ENCODE peak calls at places on chromosomes 12 and 14, in nine cellular contexts. One of them, this sample, is unnamed. For H3K4me1, the result is how much of the 10 kb centered on the place peaks cover.

GRCh38 chr14:105894978-105895881 is 368.8 kb downstream of the TMEM121 start:
- DNase-seq in adrenal gland: no peak
- DNase-seq in upper lobe of left lung: peak
- DNase-seq in A549: no peak
- DNase-seq in small intestine: no peak
- DNase-seq in breast epithelium: peak
- DNase-seq in left lung: peak
- DNase-seq in mesendoderm: no peak
- DNase-seq in transverse colon: no peak
- DNase-seq in this sample: no peak

GRCh38 chr12:132886529-132887477 is 602 bp downstream of the CHFR start:
- DNase-seq in mesendoderm: peak
- DNase-seq in left lung: peak
- DNase-seq in A549: peak
- DNase-seq in small intestine: peak
- DNase-seq in breast epithelium: no peak
- DNase-seq in adrenal gland: peak
- DNase-seq in upper lobe of left lung: no peak
- DNase-seq in transverse colon: peak
- DNase-seq in this sample: no peak

GRCh38 chr14:91466192-91466591 is 43.9 kb downstream of the PPP4R3A start:
- DNase-seq in left lung: no peak
- DNase-seq in small intestine: no peak
- DNase-seq in mesendoderm: no peak
- DNase-seq in upper lobe of left lung: no peak
- DNase-seq in adrenal gland: no peak
- DNase-seq in A549: no peak
- DNase-seq in breast epithelium: no peak
- DNase-seq in transverse colon: no peak
- DNase-seq in this sample: no peak

GRCh38 chr14:104425171-104425681 is 154.3 kb upstream of the C14orf180 start:
- DNase-seq in left lung: no peak
- DNase-seq in transverse colon: no peak
- DNase-seq in A549: no peak
- DNase-seq in upper lobe of left lung: no peak
- DNase-seq in mesendoderm: no peak
- DNase-seq in adrenal gland: no peak
- DNase-seq in breast epithelium: no peak
- DNase-seq in small intestine: no peak
- DNase-seq in this sample: no peak

GRCh38 chr12:82651489-82651888 is 35.2 kb upstream of the TMTC2 start:
- DNase-seq in left lung: no peak
- DNase-seq in adrenal gland: no peak
- DNase-seq in A549: peak
- DNase-seq in breast epithelium: no peak
- DNase-seq in upper lobe of left lung: no peak
- DNase-seq in transverse colon: no peak
- DNase-seq in mesendoderm: no peak
- DNase-seq in small intestine: peak
- DNase-seq in this sample: no peak

GRCh38 chr14:58752782-58753181 is 115.0 kb downstream of the DACT1 start:
- DNase-seq in adrenal gland: peak
- DNase-seq in small intestine: peak
- DNase-seq in transverse colon: peak
- DNase-seq in left lung: peak
- DNase-seq in A549: peak
- DNase-seq in breast epithelium: peak
- DNase-seq in mesendoderm: no peak
- DNase-seq in upper lobe of left lung: peak
- DNase-seq in this sample: peak

GRCh38 chr12:124238886-124239285 is 56.0 kb upstream of the RFLNA start:
- DNase-seq in upper lobe of left lung: no peak
- DNase-seq in A549: no peak
- DNase-seq in adrenal gland: no peak
- DNase-seq in mesendoderm: no peak
- DNase-seq in transverse colon: peak
- DNase-seq in left lung: no peak
- DNase-seq in small intestine: peak
- DNase-seq in breast epithelium: no peak
- DNase-seq in this sample: peak

GRCh38 chr12:116697305-116698130 is 40.4 kb downstream of the SPRING1 start:
- DNase-seq in mesendoderm: peak
- DNase-seq in breast epithelium: no peak
- DNase-seq in upper lobe of left lung: peak
- DNase-seq in adrenal gland: peak
- DNase-seq in A549: peak
- DNase-seq in small intestine: no peak
- DNase-seq in transverse colon: no peak
- DNase-seq in left lung: no peak
- DNase-seq in this sample: peak

GRCh38 chr14:23670489-23670888 is 34.3 kb downstream of the DHRS2 start:
- DNase-seq in mesendoderm: no peak
- DNase-seq in A549: no peak
- DNase-seq in adrenal gland: no peak
- DNase-seq in left lung: no peak
- DNase-seq in transverse colon: no peak
- DNase-seq in upper lobe of left lung: no peak
- DNase-seq in breast epithelium: no peak
- DNase-seq in small intestine: no peak
- DNase-seq in this sample: no peak

GRCh38 chr12:27998170-27999110 is 25.9 kb upstream of the PTHLH start:
- DNase-seq in left lung: no peak
- DNase-seq in upper lobe of left lung: no peak
- DNase-seq in breast epithelium: no peak
- DNase-seq in mesendoderm: no peak
- DNase-seq in A549: no peak
- DNase-seq in adrenal gland: no peak
- DNase-seq in transverse colon: no peak
- DNase-seq in small intestine: no peak
- DNase-seq in this sample: no peak

DNA sequence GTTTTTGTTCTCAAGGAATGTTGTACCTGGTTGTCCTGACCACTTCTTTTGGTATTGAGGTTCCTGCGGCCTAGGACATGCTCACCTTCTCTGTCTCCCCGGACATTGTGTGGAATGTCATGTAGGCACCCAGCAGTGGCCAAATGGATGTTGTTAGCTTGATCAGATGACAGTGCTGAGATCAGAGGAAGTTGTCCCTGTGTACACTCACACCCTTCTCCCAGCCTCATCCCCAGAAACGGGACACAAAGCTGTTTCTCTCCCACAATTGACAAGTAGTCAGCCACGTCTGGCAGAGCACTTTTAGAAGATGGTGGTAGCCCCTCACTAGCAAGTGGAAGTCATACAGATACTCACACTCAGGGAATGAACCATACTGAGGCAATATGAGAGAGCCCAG is 3.0 kb downstream of the PLEKHH1 start:
- DNase-seq in breast epithelium: no peak
- DNase-seq in upper lobe of left lung: no peak
- DNase-seq in mesendoderm: no peak
- DNase-seq in A549: no peak
- DNase-seq in transverse colon: no peak
- DNase-seq in left lung: no peak
- DNase-seq in adrenal gland: no peak
- DNase-seq in small intestine: no peak
- DNase-seq in this sample: no peak
- H3K27ac ChIP-seq in breast epithelium: no peak
- H3K27ac ChIP-seq in upper lobe of left lung: no peak
- H3K27ac ChIP-seq in mesendoderm: no peak
- H3K27ac ChIP-seq in A549: no peak
- H3K27ac ChIP-seq in transverse colon: no peak
- H3K27ac ChIP-seq in left lung: no peak
- H3K27ac ChIP-seq in adrenal gland: no peak
- H3K27ac ChIP-seq in small intestine: no peak
- H3K27ac ChIP-seq in this sample: no peak

GRCh38 chr14:73428354-73428824 is 30.0 kb downstream of the NUMB start:
- DNase-seq in small intestine: peak
- DNase-seq in left lung: no peak
- DNase-seq in A549: no peak
- DNase-seq in upper lobe of left lung: peak
- DNase-seq in transverse colon: no peak
- DNase-seq in breast epithelium: no peak
- DNase-seq in adrenal gland: no peak
- DNase-seq in mesendoderm: no peak
- DNase-seq in this sample: no peak

GRCh38 chr14:73426877-73427276 is 31.5 kb downstream of the NUMB start:
- DNase-seq in mesendoderm: no peak
- DNase-seq in left lung: no peak
- DNase-seq in A549: no peak
- DNase-seq in adrenal gland: no peak
- DNase-seq in transverse colon: no peak
- DNase-seq in upper lobe of left lung: no peak
- DNase-seq in small intestine: no peak
- DNase-seq in breast epithelium: no peak
- DNase-seq in this sample: peak

GRCh38 chr14:73424453-73424852 is 33.9 kb downstream of the NUMB start:
- DNase-seq in small intestine: peak
- DNase-seq in adrenal gland: no peak
- DNase-seq in breast epithelium: no peak
- DNase-seq in A549: no peak
- DNase-seq in mesendoderm: no peak
- DNase-seq in transverse colon: no peak
- DNase-seq in upper lobe of left lung: no peak
- DNase-seq in left lung: no peak
- DNase-seq in this sample: no peak

GRCh38 chr14:73432124-73432523 is 26.2 kb downstream of the NUMB start:
- DNase-seq in A549: no peak
- DNase-seq in small intestine: no peak
- DNase-seq in upper lobe of left lung: no peak
- DNase-seq in adrenal gland: no peak
- DNase-seq in mesendoderm: no peak
- DNase-seq in breast epithelium: no peak
- DNase-seq in transverse colon: no peak
- DNase-seq in left lung: no peak
- DNase-seq in this sample: no peak

DNA sequence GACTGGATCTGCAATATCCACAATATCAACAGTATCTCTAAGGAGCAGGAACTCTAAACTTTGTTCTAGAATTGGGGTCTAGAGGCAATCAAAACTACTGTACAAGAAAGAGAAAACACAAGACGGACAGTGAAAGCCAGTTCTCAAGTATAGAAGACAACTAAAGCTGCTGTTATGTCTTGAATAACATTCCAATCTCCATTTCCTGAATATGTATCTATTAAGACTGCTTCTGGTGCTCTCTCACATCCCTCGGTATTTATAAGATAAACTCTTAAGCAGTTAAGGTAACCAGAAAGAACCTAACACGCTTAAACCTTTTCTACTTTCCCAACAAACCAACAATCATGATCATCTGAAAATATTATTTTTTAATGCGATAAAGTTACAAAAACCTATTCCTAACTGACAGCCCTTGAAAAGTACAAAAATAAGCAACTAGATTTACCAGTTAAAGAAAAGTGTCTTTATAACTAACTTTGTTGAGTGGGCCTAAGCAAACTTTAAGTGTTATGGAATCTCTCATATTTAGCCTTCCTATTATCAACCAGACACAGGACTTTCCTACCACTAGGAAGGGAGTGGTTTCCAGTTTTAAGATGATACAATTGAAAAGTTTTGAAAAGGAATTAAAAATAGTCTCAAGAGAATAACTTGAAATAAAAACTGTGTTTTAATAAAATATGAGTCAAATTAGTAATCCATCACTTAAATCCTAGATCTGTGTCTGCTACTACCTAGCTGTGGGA is 30.7 kb downstream of the NUMB start:
- DNase-seq in left lung: no peak
- DNase-seq in adrenal gland: no peak
- DNase-seq in upper lobe of left lung: no peak
- DNase-seq in A549: no peak
- DNase-seq in mesendoderm: no peak
- DNase-seq in transverse colon: no peak
- DNase-seq in small intestine: no peak
- DNase-seq in breast epithelium: no peak
- DNase-seq in this sample: no peak
- H3K4me1 ChIP-seq in left lung: under half
- H3K4me1 ChIP-seq in adrenal gland: under half
- H3K4me1 ChIP-seq in upper lobe of left lung: under half
- H3K4me1 ChIP-seq in A549: half or more
- H3K4me1 ChIP-seq in mesendoderm: under half
- H3K4me1 ChIP-seq in transverse colon: half or more
- H3K4me1 ChIP-seq in small intestine: under half
- H3K4me1 ChIP-seq in breast epithelium: under half
- H3K4me1 ChIP-seq in this sample: under half

GRCh38 chr12:108112815-108113556 is 16.1 kb upstream of the WSCD2 start:
- DNase-seq in adrenal gland: no peak
- DNase-seq in A549: no peak
- DNase-seq in upper lobe of left lung: no peak
- DNase-seq in left lung: no peak
- DNase-seq in breast epithelium: no peak
- DNase-seq in small intestine: no peak
- DNase-seq in mesendoderm: peak
- DNase-seq in transverse colon: no peak
- DNase-seq in this sample: no peak
- H3K27ac ChIP-seq in adrenal gland: no peak
- H3K27ac ChIP-seq in A549: no peak
- H3K27ac ChIP-seq in upper lobe of left lung: no peak
- H3K27ac ChIP-seq in left lung: no peak
- H3K27ac ChIP-seq in breast epithelium: peak
- H3K27ac ChIP-seq in small intestine: no peak
- H3K27ac ChIP-seq in mesendoderm: peak
- H3K27ac ChIP-seq in transverse colon: no peak
- H3K27ac ChIP-seq in this sample: no peak

DNA sequence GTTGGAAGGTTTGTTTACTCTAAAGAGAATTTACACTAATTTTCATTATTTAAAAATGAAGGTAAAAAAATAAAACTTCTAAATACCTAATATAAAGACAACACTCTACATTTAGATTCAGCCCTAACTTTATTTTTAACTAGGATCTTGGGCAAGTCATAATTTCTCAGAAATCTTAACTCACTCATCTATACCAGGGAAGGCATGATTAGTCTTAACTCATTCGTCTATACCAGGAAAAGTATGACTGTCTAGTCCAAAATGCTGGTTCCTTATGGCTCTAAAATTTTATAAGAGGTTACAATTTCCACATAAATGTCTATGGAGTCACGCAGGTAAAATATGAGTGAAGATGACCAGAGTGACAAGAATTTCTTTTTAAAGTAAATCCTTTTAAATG is 52.7 kb upstream of the POC1B start:
- DNase-seq in left lung: no peak
- DNase-seq in mesendoderm: no peak
- DNase-seq in breast epithelium: no peak
- DNase-seq in small intestine: no peak
- DNase-seq in A549: no peak
- DNase-seq in adrenal gland: no peak
- DNase-seq in transverse colon: no peak
- DNase-seq in upper lobe of left lung: no peak
- DNase-seq in this sample: no peak
- H3K4me1 ChIP-seq in left lung: under half
- H3K4me1 ChIP-seq in mesendoderm: under half
- H3K4me1 ChIP-seq in breast epithelium: under half
- H3K4me1 ChIP-seq in small intestine: under half
- H3K4me1 ChIP-seq in A549: under half
- H3K4me1 ChIP-seq in adrenal gland: under half
- H3K4me1 ChIP-seq in transverse colon: under half
- H3K4me1 ChIP-seq in upper lobe of left lung: under half
- H3K4me1 ChIP-seq in this sample: under half